ENCODE peak calls at places on chromosomes 12 and 14, in four cellular contexts. Y is GM12878, E is K562, R is HL-60. D is an unnamed sample.
A peak's percentile ranks its signal among the peaks of the same experiment; 100 is the strongest.

GRCh38 chr12:810635-811415 is 58.4 kb downstream of the WNK1 start:
- DNase-seq in R (no peak), Y (no peak), E (no peak), D (no peak)

GRCh38 chr12:42091769-42092168 is 52.9 kb downstream of the GXYLT1 start:
- DNase-seq in Y (no peak), E (no peak), R (no peak), D (no peak)

GRCh38 chr12:130423991-130424857 is 86.5 kb downstream of the PIWIL1 start:
- DNase-seq in R (no peak), E (no peak), Y (no peak), D (no peak)

GRCh38 chr14:104370256-104370870 is 209.2 kb upstream of the C14orf180 start:
- DNase-seq in E (no peak), Y (no peak), R (no peak), D (no peak)

GRCh38 chr14:68964300-68965093 is 14.6 kb downstream of the ACTN1 start:
- DNase-seq in R (no peak), E (no peak), Y (no peak), D (no peak)

GRCh38 chr12:102172436-102172835 is 25.2 kb downstream of the PMCH start:
- DNase-seq in Y (no peak), E (no peak), R (no peak), D (no peak)

GRCh38 chr12:65602579-65603295 is 221.5 kb upstream of the HMGA2 start:
- DNase-seq in R (peak; percentile 4), Y (no peak), E (peak; percentile 70), D (peak; percentile 5)

GRCh38 chr12:5328669-5329068 is 103.2 kb upstream of the NTF3 start:
- DNase-seq in Y (no peak), E (no peak), R (no peak), D (no peak)

GRCh38 chr14:88430976-88431375 is 45.5 kb downstream of the SPATA7 start:
- DNase-seq in Y (no peak), R (no peak), E (no peak), D (no peak)

GRCh38 chr12:52343550-52343949 is 22.4 kb upstream of the KRT83 start:
- DNase-seq in R (no peak), E (no peak), Y (no peak), D (no peak)

GRCh38 chr12:80763874-80764273 is 47.2 kb downstream of the MYF5 start:
- DNase-seq in Y (no peak), E (no peak), R (no peak), D (no peak)

GRCh38 chr14:95496111-95496681 is 20.3 kb downstream of the SYNE3 start:
- DNase-seq in E (no peak), R (no peak), Y (no peak), D (no peak)

GRCh38 chr12:89566615-89567014 is 40.8 kb upstream of the POC1B start:
- DNase-seq in Y (no peak), E (no peak), R (no peak), D (no peak)

GRCh38 chr12:55188974-55189556 is 31.8 kb upstream of the OR10A7 start:
- DNase-seq in E (peak; percentile 55), R (peak; percentile 51), Y (peak; percentile 53), D (no peak)

GRCh38 chr12:5715076-5715475 is 230.0 kb downstream of the ANO2 start:
- DNase-seq in E (no peak), R (no peak), Y (no peak), D (no peak)

GRCh38 chr12:121060149-121061001 is 21.3 kb upstream of the OASL start:
- DNase-seq in Y (peak; percentile 56), E (peak; percentile 32), R (peak; percentile 55), D (peak; percentile 47)

GRCh38 chr14:64979336-64980074 is 7.2 kb upstream of the FNTB start:
- DNase-seq in R (no peak), Y (no peak), E (no peak), D (no peak)

GRCh38 chr14:26370118-26370517 is 227.7 kb downstream of the NOVA1 start:
- DNase-seq in R (no peak), E (no peak), Y (no peak), D (no peak)

GRCh38 chr12:129549656-129550055 is 354.2 kb downstream of the TMEM132D start:
- DNase-seq in E (no peak), R (no peak), Y (no peak), D (no peak)

GRCh38 chr14:54642950-54643695 is 76.2 kb downstream of the SAMD4A start:
- DNase-seq in Y (no peak), R (no peak), E (no peak), D (no peak)

GRCh38 chr12:47752121-47752520 is 6.6 kb downstream of the RAPGEF3 start:
- DNase-seq in R (no peak), E (no peak), Y (no peak), D (no peak)

GRCh38 chr14:104320611-104321086 is 182.3 kb downstream of the KIF26A start:
- DNase-seq in Y (no peak), E (no peak), R (no peak), D (peak; percentile 18)

GRCh38 chr14:85409496-85410210 is 120.3 kb upstream of the FLRT2 start:
- DNase-seq in E (no peak), R (no peak), Y (no peak), D (no peak)

GRCh38 chr14:64741961-64742360 is 37.7 kb downstream of the PLEKHG3 start:
- DNase-seq in E (no peak), Y (no peak), R (no peak), D (no peak)

GRCh38 chr12:53736602-53737493 is 9.6 kb upstream of the CALCOCO1 start:
- DNase-seq in R (no peak), Y (no peak), E (no peak), D (no peak)

GRCh38 chr14:104604461-104605449 is at the start of gene TMEM179:
- DNase-seq in E (peak; percentile 81), Y (no peak), R (peak; percentile 7), D (peak; percentile 43)

GRCh38 chr14:85533821-85534271 is 3.9 kb downstream of the FLRT2 start:
- DNase-seq in E (no peak), Y (no peak), R (no peak), D (no peak)

GRCh38 chr12:108678070-108678730 is 44.5 kb upstream of the SELPLG start:
- DNase-seq in E (no peak), R (no peak), Y (no peak), D (no peak)
- TF ChIP-seq SPI1 in E (no peak), R (no peak), Y (no peak), D (no peak)

GRCh38 chr14:73249564-73250316 is 12.4 kb downstream of the PAPLN start:
- DNase-seq in Y (no peak), E (no peak), R (no peak), D (no peak)
- TF ChIP-seq SPI1 in Y (no peak), E (no peak), R (no peak), D (no peak)

GRCh38 chr12:104218935-104219334 is 3.4 kb downstream of the TXNRD1 start:
- DNase-seq in Y (no peak), R (no peak), E (no peak), D (no peak)

GRCh38 chr12:104219908-104220404 is 4.4 kb downstream of the TXNRD1 start:
- DNase-seq in E (peak; percentile 25), Y (no peak), R (peak; percentile 40), D (no peak)

GRCh38 chr12:104216461-104217058 is 981 bp downstream of the TXNRD1 start:
- DNase-seq in Y (no peak), E (no peak), R (no peak), D (no peak)

GRCh38 chr12:104220931-104221330 is 5.4 kb downstream of the TXNRD1 start:
- DNase-seq in R (no peak), E (no peak), Y (no peak), D (no peak)

DNA sequence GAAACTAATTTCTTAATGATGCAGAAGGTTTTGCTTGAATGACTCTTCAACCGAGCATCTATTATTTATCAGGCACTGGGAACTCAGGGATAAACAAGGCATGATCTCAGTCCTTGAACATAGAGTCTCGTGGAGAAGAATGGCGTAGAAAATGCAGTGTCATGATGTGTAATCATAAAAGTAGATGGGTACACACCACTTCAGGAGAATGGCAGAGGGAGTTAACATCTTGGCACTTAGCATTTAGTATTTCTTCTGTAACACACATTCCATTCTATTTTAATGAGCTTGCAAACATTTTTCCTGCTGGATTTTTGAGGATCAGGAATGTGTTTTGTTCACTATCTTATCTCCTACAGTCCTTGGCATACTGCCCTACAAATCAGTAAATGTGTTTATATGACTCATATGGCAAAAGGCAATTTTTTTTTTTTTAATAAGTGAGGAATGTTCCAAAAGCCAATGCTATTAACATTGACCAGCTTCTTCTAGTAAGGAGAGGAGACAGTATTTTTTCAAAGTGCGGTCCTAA is 3.8 kb downstream of the TXNRD1 start:
- DNase-seq in Y (no peak), R (no peak), E (no peak), D (no peak)
- TF ChIP-seq SPI1 in Y (no peak), R (no peak), E (no peak), D (no peak)

DNA sequence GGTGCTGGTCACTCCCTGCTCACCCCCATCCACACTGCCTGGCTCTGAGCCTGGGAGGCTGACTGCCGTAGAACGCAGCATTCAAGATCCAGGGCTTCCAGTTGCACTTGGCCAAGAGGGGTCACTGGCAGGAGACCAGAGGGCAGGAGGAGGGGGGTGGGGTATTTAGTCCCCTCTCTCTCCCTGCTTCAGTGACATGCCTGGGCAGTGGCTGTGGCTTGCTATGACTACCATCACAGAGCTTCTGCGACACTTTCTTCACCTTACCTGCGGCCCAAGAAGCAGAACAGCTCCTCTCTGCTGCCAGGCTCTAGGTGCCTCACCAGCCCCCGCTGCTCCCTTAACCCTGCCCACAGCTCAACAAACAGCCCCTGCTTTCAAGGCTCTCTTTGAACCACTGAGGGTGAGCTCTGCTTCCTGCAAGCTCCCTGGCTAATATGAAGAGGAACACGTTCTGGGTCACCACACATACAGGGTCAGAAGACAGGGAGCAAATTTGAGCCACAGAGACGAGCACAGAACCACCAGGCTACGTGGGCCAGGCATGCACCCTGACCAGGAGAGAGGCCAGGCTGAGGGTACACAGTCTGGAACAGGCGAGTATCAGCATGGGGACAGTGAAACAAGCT is 55.7 kb downstream of the ITPK1 start:
- DNase-seq in R (no peak), E (no peak), Y (no peak), D (no peak)
- TF ChIP-seq SPI1 in R (no peak), E (no peak), Y (no peak), D (no peak)

GRCh38 chr12:103273645-103274044 is 222.1 kb downstream of the C12orf42 start:
- DNase-seq in Y (no peak), E (no peak), R (no peak), D (no peak)

GRCh38 chr12:103278329-103278728 is 217.4 kb downstream of the C12orf42 start:
- DNase-seq in E (no peak), R (no peak), Y (no peak), D (no peak)

GRCh38 chr12:103282124-103282523 is 213.6 kb downstream of the C12orf42 start:
- DNase-seq in Y (no peak), E (no peak), R (no peak), D (no peak)

GRCh38 chr12:103279444-103279843 is 216.3 kb downstream of the C12orf42 start:
- DNase-seq in R (no peak), E (no peak), Y (peak; percentile 93), D (peak; percentile 21)
- TF ChIP-seq SPI1 in R (no peak), E (no peak), Y (peak; percentile 67), D (peak; percentile 59)

GRCh38 chr14:102722646-102723045 is 54.6 kb upstream of the TRAF3 start:
- DNase-seq in Y (no peak), E (no peak), R (no peak), D (no peak)

GRCh38 chr14:102711946-102712345 is 65.3 kb upstream of the TRAF3 start:
- DNase-seq in E (no peak), Y (no peak), R (no peak), D (no peak)

GRCh38 chr14:102717211-102717610 is 60.0 kb upstream of the TRAF3 start:
- DNase-seq in Y (no peak), R (no peak), E (no peak), D (no peak)
- TF ChIP-seq SPI1 in Y (no peak), R (no peak), E (no peak), D (no peak)